ENCODE peak calls at places on chromosome 17, in nine cellular contexts. V is Calu3, S is NCI-H1436 treated with DMSO at 0.1 percent for 48 hours, Y is AG09319, M is esophagus muscularis mucosa, H is tibial artery, G is T47D, K is GM18507, C is PC-9. W is an unnamed sample.

GRCh38 chr17:34825884-34826283 is 135.4 kb downstream of the CCT6B start:
- DNase-seq in Y (no peak), S (no peak), M (no peak), V (no peak), C (no peak), G (no peak), H (no peak), K (no peak), W (no peak)

GRCh38 chr17:9646556-9646905 is 1.2 kb downstream of the USP43 start:
- DNase-seq in G (no peak), S (no peak), K (no peak), Y (no peak), V (no peak), C (no peak), M (no peak), H (no peak), W (no peak)

GRCh38 chr17:50052241-50052788 is 3.6 kb upstream of the ITGA3 start:
- DNase-seq in S (peak), M (no peak), K (no peak), V (no peak), H (no peak), Y (no peak), C (no peak), G (no peak), W (no peak)

GRCh38 chr17:8826808-8827435 is 27.8 kb upstream of the MFSD6L start:
- DNase-seq in C (no peak), H (no peak), S (no peak), M (peak), G (no peak), K (no peak), V (no peak), Y (no peak), W (peak)

GRCh38 chr17:17236295-17237025 is 508 bp downstream of the FLCN start:
- DNase-seq in H (no peak), C (peak), S (no peak), G (no peak), V (no peak), K (no peak), M (no peak), Y (no peak), W (no peak)

GRCh38 chr17:53626286-53626685 is 196.4 kb upstream of the KIF2B start:
- DNase-seq in G (no peak), K (no peak), M (no peak), Y (no peak), V (no peak), H (no peak), C (peak), S (no peak), W (no peak)

GRCh38 chr17:74153821-74154430 is 49.6 kb upstream of the RPL38 start:
- DNase-seq in S (no peak), K (no peak), C (no peak), H (no peak), M (peak), V (no peak), Y (no peak), G (no peak), W (no peak)

GRCh38 chr17:17315142-17315821 is 12.1 kb downstream of the NT5M start:
- DNase-seq in V (no peak), Y (no peak), C (no peak), G (no peak), K (no peak), H (no peak), S (no peak), M (no peak), W (no peak)

GRCh38 chr17:19290047-19290705 is 53.0 kb downstream of the EPN2 start:
- DNase-seq in Y (no peak), M (no peak), C (no peak), V (no peak), K (no peak), S (no peak), G (no peak), H (no peak), W (no peak)

W was measured in type B pancreatic cell.